ENCODE peak calls at places on chromosomes 12 and 14, in seven cellular contexts. D, L, P, T, Y, O and J are unnamed samples.

GRCh38 chr12:66191547-66192126 is 2.6 kb downstream of the IRAK3 start:
- DNase-seq in P (no peak), T (no peak), O (no peak), Y (no peak), L (no peak), D (no peak), J (no peak)

GRCh38 chr12:120574106-120574505 is 7.1 kb downstream of the POP5 start:
- DNase-seq in O (no peak), D (no peak), L (no peak), P (no peak), Y (no peak), T (no peak), J (no peak)

GRCh38 chr14:30651934-30652333 is 29.8 kb downstream of the SCFD1 start:
- DNase-seq in D (no peak), P (no peak), L (no peak), O (no peak), T (no peak), Y (no peak), J (no peak)

GRCh38 chr12:106251636-106252035 is 3.8 kb upstream of the CKAP4 start:
- DNase-seq in D (no peak), T (no peak), O (no peak), Y (no peak), L (no peak), P (peak), J (no peak)

GRCh38 chr12:52013626-52014310 is 7.0 kb downstream of the TAMALIN start:
- DNase-seq in P (no peak), O (no peak), T (no peak), L (no peak), D (no peak), Y (no peak), J (no peak)

GRCh38 chr14:71190691-71191090 is 283.4 kb downstream of the PCNX1 start:
- DNase-seq in Y (no peak), D (no peak), O (no peak), P (no peak), L (no peak), T (no peak), J (no peak)

GRCh38 chr14:70642313-70643235 is 858 bp downstream of the TTC9 start:
- DNase-seq in P (no peak), T (peak), Y (no peak), O (no peak), L (no peak), D (no peak), J (no peak)

GRCh38 chr14:60357551-60357930 is 108.5 kb downstream of the PPM1A start:
- DNase-seq in D (no peak), Y (no peak), P (no peak), O (no peak), L (no peak), T (no peak), J (no peak)

GRCh38 chr12:49344486-49345047 is 2.1 kb upstream of the DNAJC22 start:
- DNase-seq in Y (no peak), P (peak), D (no peak), T (no peak), L (no peak), O (no peak), J (no peak)

GRCh38 chr14:48350971-48351370 is 675.6 kb upstream of the MDGA2 start:
- DNase-seq in T (peak), Y (no peak), O (no peak), D (peak), P (no peak), L (no peak), J (no peak)

GRCh38 chr12:101200145-101200544 is 9.9 kb downstream of the SLC5A8 start:
- DNase-seq in L (no peak), D (no peak), P (no peak), T (no peak), O (no peak), Y (no peak), J (no peak)

GRCh38 chr14:100416921-100417451 is 93.8 kb downstream of the SLC25A47 start:
- DNase-seq in Y (no peak), D (peak), L (no peak), P (no peak), T (no peak), O (no peak), J (no peak)

GRCh38 chr12:8648598-8649205 is 13.9 kb downstream of the MFAP5 start:
- DNase-seq in L (no peak), D (no peak), Y (no peak), O (no peak), P (no peak), T (no peak), J (no peak)

GRCh38 chr14:26282578-26282977 is 315.3 kb downstream of the NOVA1 start:
- DNase-seq in Y (no peak), O (no peak), D (no peak), T (no peak), L (no peak), P (no peak), J (no peak)

GRCh38 chr12:12266389-12266872 is 413 bp downstream of the LRP6 start:
- DNase-seq in P (no peak), L (no peak), Y (no peak), O (no peak), D (peak), T (no peak), J (no peak)
- H3K27ac ChIP-seq in P (peak), L (peak), Y (peak), O (no peak), D (peak), T (peak), J (peak)

DNA sequence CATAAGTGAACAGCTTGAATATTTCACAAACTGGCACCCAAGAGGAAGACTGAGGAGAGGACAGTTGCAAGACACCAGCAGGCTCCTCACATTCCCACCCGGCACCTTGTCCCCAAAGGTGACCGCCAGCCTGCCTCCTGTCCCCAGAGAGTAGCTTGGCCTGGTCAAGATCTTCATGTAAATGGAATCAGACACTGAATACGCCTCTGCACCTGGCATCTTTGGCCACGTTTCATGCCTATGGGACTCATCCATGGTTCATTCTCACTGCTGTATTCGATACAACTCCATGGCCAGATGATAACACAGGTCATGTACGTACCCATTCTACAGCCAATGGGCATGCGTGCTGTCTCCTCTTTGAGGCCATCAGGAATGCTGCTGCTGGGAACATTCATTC is 60.8 kb downstream of the ITPK1 start:
- DNase-seq in D (no peak), Y (no peak), T (no peak), P (no peak), O (no peak), L (no peak), J (no peak)
- H3K27ac ChIP-seq in D (peak), Y (peak), T (no peak), P (no peak), O (no peak), L (no peak), J (peak)

DNA sequence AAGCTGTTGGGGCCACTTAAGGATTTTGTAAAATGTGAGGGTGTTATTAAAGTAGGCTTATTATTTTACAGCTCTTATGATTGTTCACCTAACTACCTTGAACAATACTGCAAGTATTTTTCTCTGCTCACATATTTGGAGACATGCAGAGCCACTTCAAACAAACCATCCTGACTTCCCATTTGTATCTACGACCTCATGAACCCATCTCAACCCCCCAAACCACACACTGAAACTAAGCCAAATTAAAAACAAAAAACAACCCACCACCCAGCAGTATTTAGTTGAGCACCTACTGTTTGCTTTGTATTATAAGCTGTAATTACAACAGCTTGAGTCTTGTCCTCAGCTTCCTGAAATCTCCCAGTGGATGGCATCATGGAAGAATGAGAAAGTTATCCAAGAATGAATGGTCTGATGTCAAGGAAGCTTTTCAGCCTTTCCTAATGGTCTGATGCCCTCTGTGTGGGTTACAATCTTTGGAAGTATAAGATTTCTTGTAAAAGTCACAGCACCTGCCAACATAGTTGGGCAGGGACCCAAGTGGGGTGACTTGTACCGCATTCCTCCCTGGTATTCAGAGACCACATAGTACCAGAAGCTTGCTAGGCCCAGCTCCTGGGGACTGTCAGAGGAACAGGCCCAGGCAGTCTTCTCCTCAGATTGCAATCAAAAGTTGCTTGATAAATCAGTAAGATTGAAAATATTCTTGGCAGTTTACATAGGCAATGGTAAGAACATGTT is 416.6 kb downstream of the ZFP36L1 start:
- DNase-seq in T (peak), Y (no peak), P (no peak), L (no peak), D (no peak), O (no peak), J (no peak)
- H3K27ac ChIP-seq in T (no peak), Y (no peak), P (peak), L (peak), D (no peak), O (no peak), J (peak)

GRCh38 chr12:108047130-108047550 is 81.9 kb upstream of the WSCD2 start:
- DNase-seq in L (no peak), O (peak), T (no peak), Y (no peak), P (no peak), D (no peak), J (no peak)
- H3K27ac ChIP-seq in L (peak), O (no peak), T (no peak), Y (no peak), P (no peak), D (no peak), J (no peak)

GRCh38 chr12:55818140-55818728 is 393 bp downstream of the ORMDL2 start:
- DNase-seq in D (peak), O (no peak), Y (no peak), L (no peak), T (no peak), P (no peak), J (no peak)
- H3K27ac ChIP-seq in D (peak), O (peak), Y (no peak), L (peak), T (peak), P (peak), J (peak)